ENCODE peak calls at places on chromosomes 2 and 18, in seven cellular contexts. E, M, K, P, C, B and R are unnamed samples.
A peak's percentile ranks its signal among the peaks of the same experiment; 100 is the strongest.

GRCh38 chr2:109266998-109267854 is 138.2 kb downstream of the SH3RF3 start:
- ATAC-seq in E (no peak), M (no peak), K (peak; percentile 54), P (no peak), C (no peak), B (no peak), R (no peak)

GRCh38 chr18:464311-464659 is 36.2 kb downstream of the COLEC12 start:
- ATAC-seq in E (no peak), M (no peak), K (peak; percentile 29), P (no peak), C (no peak), B (no peak), R (no peak)

GRCh38 chr18:6881034-6881800 is 151.7 kb downstream of the ARHGAP28 start:
- ATAC-seq in E (no peak), M (no peak), K (peak; percentile 80), P (no peak), C (no peak), B (no peak), R (no peak)

GRCh38 chr2:233363744-233364235 is 9.5 kb downstream of the DGKD start:
- ATAC-seq in E (no peak), M (peak; percentile 35), K (no peak), P (no peak), C (no peak), B (no peak), R (no peak)

GRCh38 chr18:62852851-62853250 is 137.5 kb downstream of the PHLPP1 start:
- ATAC-seq in E (no peak), M (no peak), K (no peak), P (no peak), C (no peak), B (no peak), R (no peak)

GRCh38 chr2:96801464-96802280 is 14.4 kb upstream of the CNNM3 start:
- ATAC-seq in E (no peak), M (peak; percentile 9), K (no peak), P (peak; percentile 7), C (no peak), B (no peak), R (no peak)

GRCh38 chr2:241300000-241300399 is 15.5 kb downstream of the HDLBP start:
- ATAC-seq in E (no peak), M (peak; percentile 83), K (no peak), P (peak; percentile 48), C (no peak), B (peak; percentile 71), R (no peak)

GRCh38 chr18:36179562-36180334 is 7.5 kb upstream of the MOCOS start:
- ATAC-seq in E (no peak), M (no peak), K (peak; percentile 71), P (no peak), C (no peak), B (peak; percentile 15), R (peak; percentile 69)

GRCh38 chr18:35143615-35144596 is 96.9 kb upstream of the ZNF397 start:
- ATAC-seq in E (peak; percentile 94), M (peak; percentile 65), K (peak; percentile 83), P (no peak), C (peak; percentile 95), B (peak; percentile 58), R (peak; percentile 51)

GRCh38 chr2:176110975-176111663 is 4.0 kb downstream of the HOXD11 start:
- ATAC-seq in E (peak; percentile 76), M (no peak), K (no peak), P (no peak), C (no peak), B (no peak), R (no peak)

GRCh38 chr18:67301592-67301991 is 214.9 kb downstream of the DSEL start:
- ATAC-seq in E (no peak), M (peak; percentile 62), K (no peak), P (peak; percentile 16), C (no peak), B (peak; percentile 58), R (no peak)

GRCh38 chr2:64052468-64053241 is 33.4 kb upstream of the VPS54 start:
- ATAC-seq in E (no peak), M (no peak), K (peak; percentile 52), P (no peak), C (no peak), B (no peak), R (no peak)

GRCh38 chr2:143778981-143779380 is 649.8 kb downstream of the ARHGAP15 start:
- ATAC-seq in E (no peak), M (no peak), K (no peak), P (no peak), C (no peak), B (no peak), R (no peak)

GRCh38 chr2:200586644-200586975 is 796 bp downstream of the AOX1 start:
- ATAC-seq in E (no peak), M (no peak), K (no peak), P (no peak), C (no peak), B (no peak), R (no peak)

GRCh38 chr2:135256531-135257258 is 204.6 kb downstream of the RAB3GAP1 start:
- ATAC-seq in E (no peak), M (no peak), K (no peak), P (no peak), C (no peak), B (no peak), R (no peak)

GRCh38 chr2:203532957-203533695 is 2.0 kb downstream of the RAPH1 start:
- ATAC-seq in E (no peak), M (no peak), K (no peak), P (no peak), C (no peak), B (no peak), R (no peak)

GRCh38 chr18:9058426-9058825 is 44.1 kb upstream of the NDUFV2 start:
- ATAC-seq in E (no peak), M (no peak), K (no peak), P (no peak), C (no peak), B (no peak), R (no peak)

GRCh38 chr2:178271629-178272333 is 77.5 kb downstream of the OSBPL6 start:
- ATAC-seq in E (no peak), M (no peak), K (peak; percentile 83), P (no peak), C (no peak), B (no peak), R (no peak)

GRCh38 chr18:7987284-7987976 is 420.3 kb downstream of the PTPRM start:
- ATAC-seq in E (no peak), M (no peak), K (no peak), P (no peak), C (no peak), B (no peak), R (no peak)

GRCh38 chr2:42303252-42303651 is 57.8 kb downstream of the COX7A2L start:
- ATAC-seq in E (peak; percentile 45), M (no peak), K (no peak), P (no peak), C (no peak), B (no peak), R (no peak)

GRCh38 chr2:142803158-142803557 is 74.3 kb upstream of the KYNU start:
- ATAC-seq in E (no peak), M (no peak), K (no peak), P (no peak), C (no peak), B (no peak), R (no peak)